ENCODE peak calls at places on chromosome X, in five cellular contexts. One of them, this sample, is unnamed.

GRCh38 chrX:28787206-28787605 is 200.0 kb downstream of the IL1RAPL1 start:
- DNase-seq in RPMI7951: peak; percentile 17
- DNase-seq in cardiac fibroblast: peak; percentile 67
- DNase-seq in SK-MEL-5: no peak
- DNase-seq in CD4-positive, CD25-positive, alpha-beta regulatory T cell: no peak
- DNase-seq in this sample: no peak

GRCh38 chrX:1464282-1465131 is 11.8 kb upstream of the ASMTL start:
- DNase-seq in RPMI7951: peak; percentile 65
- DNase-seq in cardiac fibroblast: no peak
- DNase-seq in SK-MEL-5: no peak
- DNase-seq in CD4-positive, CD25-positive, alpha-beta regulatory T cell: no peak
- DNase-seq in this sample: no peak

GRCh38 chrX:103248553-103248952 is 6.4 kb downstream of the TCEAL8 start:
- DNase-seq in RPMI7951: no peak
- DNase-seq in cardiac fibroblast: peak; percentile 41
- DNase-seq in SK-MEL-5: peak; percentile 48
- DNase-seq in CD4-positive, CD25-positive, alpha-beta regulatory T cell: no peak
- DNase-seq in this sample: peak; percentile 26

GRCh38 chrX:64394059-64394873 is 986 bp downstream of the MTMR8 start:
- DNase-seq in RPMI7951: no peak
- DNase-seq in cardiac fibroblast: no peak
- DNase-seq in SK-MEL-5: peak; percentile 28
- DNase-seq in CD4-positive, CD25-positive, alpha-beta regulatory T cell: no peak
- DNase-seq in this sample: no peak

GRCh38 chrX:154369453-154370299 is 4.8 kb downstream of the FLNA start:
- DNase-seq in RPMI7951: peak; percentile 94
- DNase-seq in cardiac fibroblast: peak; percentile 95
- DNase-seq in SK-MEL-5: peak; percentile 52
- DNase-seq in CD4-positive, CD25-positive, alpha-beta regulatory T cell: peak; percentile 73
- DNase-seq in this sample: peak; percentile 92

GRCh38 chrX:148872153-148872540 is 371.7 kb downstream of the AFF2 start:
- DNase-seq in RPMI7951: no peak
- DNase-seq in cardiac fibroblast: peak; percentile 47
- DNase-seq in SK-MEL-5: no peak
- DNase-seq in CD4-positive, CD25-positive, alpha-beta regulatory T cell: no peak
- DNase-seq in this sample: peak; percentile 42

GRCh38 chrX:44012484-44013096 is 39.4 kb upstream of the NDP start:
- DNase-seq in RPMI7951: peak; percentile 98
- DNase-seq in cardiac fibroblast: peak; percentile 77
- DNase-seq in SK-MEL-5: no peak
- DNase-seq in CD4-positive, CD25-positive, alpha-beta regulatory T cell: no peak
- DNase-seq in this sample: peak; percentile 93

GRCh38 chrX:128928636-128929035 is 594.7 kb downstream of the SMARCA1 start:
- DNase-seq in RPMI7951: no peak
- DNase-seq in cardiac fibroblast: no peak
- DNase-seq in SK-MEL-5: no peak
- DNase-seq in CD4-positive, CD25-positive, alpha-beta regulatory T cell: no peak
- DNase-seq in this sample: no peak

GRCh38 chrX:131778269-131779218 is 234.7 kb downstream of the OR13H1 start:
- DNase-seq in RPMI7951: no peak
- DNase-seq in cardiac fibroblast: no peak
- DNase-seq in SK-MEL-5: peak; percentile 91
- DNase-seq in CD4-positive, CD25-positive, alpha-beta regulatory T cell: no peak
- DNase-seq in this sample: no peak

GRCh38 chrX:123291623-123292022 is 107.5 kb downstream of the GRIA3 start:
- DNase-seq in RPMI7951: no peak
- DNase-seq in cardiac fibroblast: no peak
- DNase-seq in SK-MEL-5: peak; percentile 2
- DNase-seq in CD4-positive, CD25-positive, alpha-beta regulatory T cell: no peak
- DNase-seq in this sample: no peak

GRCh38 chrX:97315939-97316338 is 432.2 kb downstream of the RPA4 start:
- DNase-seq in RPMI7951: no peak
- DNase-seq in cardiac fibroblast: no peak
- DNase-seq in SK-MEL-5: peak; percentile 62
- DNase-seq in CD4-positive, CD25-positive, alpha-beta regulatory T cell: no peak
- DNase-seq in this sample: no peak

GRCh38 chrX:104430720-104431119 is 135.3 kb upstream of the IL1RAPL2 start:
- DNase-seq in RPMI7951: no peak
- DNase-seq in cardiac fibroblast: no peak
- DNase-seq in SK-MEL-5: no peak
- DNase-seq in CD4-positive, CD25-positive, alpha-beta regulatory T cell: no peak
- DNase-seq in this sample: no peak

GRCh38 chrX:37347420-37347819 is 1.7 kb upstream of the PRRG1 start:
- DNase-seq in RPMI7951: peak; percentile 5
- DNase-seq in cardiac fibroblast: peak; percentile 68
- DNase-seq in SK-MEL-5: peak; percentile 42
- DNase-seq in CD4-positive, CD25-positive, alpha-beta regulatory T cell: no peak
- DNase-seq in this sample: peak; percentile 5

GRCh38 chrX:153934473-153935325 is at the start of gene NAA10:
- DNase-seq in RPMI7951: peak; percentile 70
- DNase-seq in cardiac fibroblast: peak; percentile 52
- DNase-seq in SK-MEL-5: peak; percentile 71
- DNase-seq in CD4-positive, CD25-positive, alpha-beta regulatory T cell: peak; percentile 57
- DNase-seq in this sample: peak; percentile 68

GRCh38 chrX:3522016-3522690 is 175.7 kb upstream of the MXRA5 start:
- DNase-seq in RPMI7951: peak; percentile 95
- DNase-seq in cardiac fibroblast: peak; percentile 20
- DNase-seq in SK-MEL-5: no peak
- DNase-seq in CD4-positive, CD25-positive, alpha-beta regulatory T cell: no peak
- DNase-seq in this sample: peak; percentile 68

GRCh38 chrX:50691820-50692219 is 122.2 kb downstream of the SHROOM4 start:
- DNase-seq in RPMI7951: peak; percentile 39
- DNase-seq in cardiac fibroblast: peak; percentile 58
- DNase-seq in SK-MEL-5: peak; percentile 71
- DNase-seq in CD4-positive, CD25-positive, alpha-beta regulatory T cell: no peak
- DNase-seq in this sample: peak; percentile 15

This sample was measured in myocyte.